ENCODE peak calls at places on chromosomes 1 and 21, in seven cellular contexts. C is stomach, F is transverse colon, W is body of pancreas, Y is breast epithelium, I is adrenal gland, M is testis. K is an unnamed sample. For H3K4me1, the result is how much of the 10 kb centered on the place peaks cover.

GRCh38 chr1:84370831-84371394 is 27.4 kb upstream of the DNASE2B start:
- DNase-seq in C (no peak), I (peak), Y (no peak), F (no peak), M (no peak), W (no peak), K (no peak)

GRCh38 chr1:23555225-23555801 is 4.0 kb downstream of the ID3 start:
- DNase-seq in W (peak), C (no peak), Y (no peak), M (no peak), I (no peak), F (peak), K (peak)

GRCh38 chr1:110480356-110481096 is 29.6 kb downstream of the PROK1 start:
- DNase-seq in I (no peak), Y (no peak), M (no peak), F (no peak), C (no peak), W (no peak), K (no peak)

GRCh38 chr1:97764991-97765390 is 155.8 kb downstream of the DPYD start:
- DNase-seq in I (no peak), M (no peak), F (no peak), C (no peak), Y (no peak), W (no peak), K (no peak)

GRCh38 chr1:161159087-161159914 is at the start of gene USP21:
- DNase-seq in M (peak), I (peak), C (peak), Y (peak), W (peak), F (peak), K (peak)

GRCh38 chr21:45032977-45033705 is 41.2 kb upstream of the ADARB1 start:
- DNase-seq in C (no peak), F (no peak), I (peak), W (no peak), M (peak), Y (no peak), K (no peak)

GRCh38 chr1:170789063-170789462 is 125.1 kb downstream of the PRRX1 start:
- DNase-seq in C (no peak), I (no peak), W (no peak), M (no peak), F (no peak), Y (no peak), K (no peak)

GRCh38 chr1:89739013-89739843 is 81.6 kb upstream of the LRRC8D start:
- DNase-seq in I (peak), F (no peak), W (no peak), M (no peak), Y (no peak), C (no peak), K (no peak)

GRCh38 chr1:201383647-201384405 is 6.3 kb upstream of the TNNT2 start:
- DNase-seq in F (no peak), Y (no peak), C (no peak), W (no peak), M (no peak), I (no peak), K (peak)

GRCh38 chr1:48405940-48406339 is 66.1 kb downstream of the SPATA6 start:
- DNase-seq in I (no peak), F (no peak), W (no peak), M (no peak), Y (no peak), C (no peak), K (no peak)

GRCh38 chr1:8170059-8170835 is 144.1 kb upstream of the ERRFI1 start:
- DNase-seq in F (no peak), C (no peak), M (no peak), I (no peak), Y (no peak), W (peak), K (no peak)

DNA sequence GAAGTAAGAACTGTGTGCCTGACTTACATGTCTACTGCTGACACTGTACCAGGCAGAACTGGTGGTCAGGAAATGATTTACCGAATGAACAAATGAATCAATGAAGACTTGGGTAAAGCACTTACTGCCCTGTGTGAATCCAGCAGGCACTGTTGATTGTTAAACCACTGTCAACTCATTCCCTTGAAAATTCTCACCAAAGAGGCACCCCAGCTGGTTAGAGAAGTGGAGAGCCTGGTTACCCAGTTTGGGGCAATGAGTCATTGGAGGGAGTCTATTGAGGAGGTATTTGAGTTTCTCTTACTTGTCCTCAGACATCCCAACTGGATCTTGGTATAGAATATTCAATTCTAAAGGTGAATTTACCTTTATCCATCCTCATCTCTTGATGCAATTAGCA is 34.2 kb downstream of the JUN start:
- DNase-seq in Y (no peak), F (no peak), W (no peak), M (no peak), I (no peak), C (no peak), K (no peak)
- H3K4me1 ChIP-seq in Y (under half), F (under half), W (under half), M (under half), I (under half), C (under half), K (under half)

DNA sequence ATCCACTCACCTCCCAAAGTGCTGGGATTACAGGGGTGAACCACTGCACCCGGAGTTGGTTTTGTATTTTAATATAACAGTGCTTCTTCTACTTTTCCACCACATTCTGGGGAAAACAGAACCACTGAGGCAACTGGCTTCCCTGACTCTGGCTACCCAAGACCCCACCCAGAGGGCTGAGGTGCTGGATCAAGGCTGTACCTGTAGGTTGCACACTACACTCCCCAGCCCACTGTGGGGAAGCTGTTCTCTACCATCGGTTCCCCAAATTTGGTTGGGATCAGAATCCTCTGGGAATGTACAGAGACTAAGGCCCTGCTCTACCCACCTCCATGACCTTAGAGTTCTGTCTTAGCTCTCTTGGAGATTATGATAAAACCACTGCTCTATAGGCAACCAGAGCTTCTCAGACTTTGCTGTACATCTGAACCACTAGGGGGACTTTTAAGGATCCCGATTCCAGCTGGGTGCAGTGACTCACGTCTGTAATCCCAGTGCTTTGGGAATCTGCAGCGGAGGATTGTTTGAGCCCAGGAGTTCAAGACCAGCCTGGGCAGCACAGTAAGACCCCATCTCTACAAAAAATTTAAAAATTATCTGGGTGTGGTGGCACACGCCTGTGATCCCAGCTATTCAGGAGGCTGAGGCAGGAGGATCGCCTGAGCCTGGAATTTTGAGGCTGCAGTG is 51.6 kb downstream of the GNG4 start:
- DNase-seq in I (no peak), Y (no peak), M (no peak), C (no peak), W (no peak), F (no peak), K (no peak)
- TF ChIP-seq CTCF in I (peak), Y (no peak), M (no peak), C (no peak), W (peak), F (peak), K (no peak)

DNA sequence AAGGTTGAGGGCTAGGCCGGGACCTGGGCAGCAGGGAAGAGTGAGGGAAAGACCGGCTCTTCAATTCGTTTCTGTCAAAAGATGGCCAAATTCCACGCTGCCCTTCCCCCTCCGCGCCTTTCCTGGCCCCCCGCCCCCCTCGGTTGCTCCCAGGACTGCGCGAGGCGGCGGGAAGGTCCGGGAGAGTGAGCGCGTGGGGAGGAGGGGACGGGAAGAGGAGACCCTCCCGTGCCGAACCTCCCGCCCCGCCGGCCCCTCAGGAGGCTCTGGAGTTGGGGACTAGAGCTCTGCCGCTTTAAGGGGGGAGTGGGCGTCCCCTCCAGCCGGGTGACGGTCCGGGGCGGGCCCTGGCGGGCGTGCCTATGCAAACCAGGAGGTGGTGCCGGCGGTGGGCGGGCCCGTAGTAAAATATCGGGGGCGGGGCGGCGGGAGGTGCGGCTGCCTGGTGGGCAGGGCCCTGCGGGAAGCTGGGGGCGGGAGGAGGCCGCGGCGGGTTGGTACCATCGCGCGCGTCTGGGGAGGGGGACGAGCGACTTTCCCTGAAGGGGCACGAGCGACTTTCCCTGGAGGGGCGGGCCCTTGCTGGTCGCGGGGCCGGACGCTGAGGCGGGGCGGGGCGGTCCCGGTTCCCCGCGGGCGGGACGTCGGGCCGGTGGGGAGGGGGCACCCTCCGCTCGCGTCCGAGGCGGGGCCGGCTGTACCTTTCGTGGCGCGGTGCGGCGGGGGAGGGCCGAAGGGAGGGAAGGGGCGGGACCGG is 58.2 kb downstream of the BCL9 start:
- DNase-seq in I (peak), Y (peak), W (peak), M (peak), F (peak), C (peak), K (peak)
- TF ChIP-seq POLR2A in I (peak), Y (peak), W (peak), M (peak), F (peak), C (no peak), K (peak)

GRCh38 chr1:166139735-166140134 is 27.1 kb downstream of the FAM78B start:
- DNase-seq in C (no peak), M (no peak), W (no peak), Y (no peak), F (no peak), I (no peak), K (no peak)

GRCh38 chr1:166141969-166142368 is 24.8 kb downstream of the FAM78B start:
- DNase-seq in M (no peak), W (no peak), Y (no peak), C (no peak), F (no peak), I (no peak), K (no peak)

GRCh38 chr1:166145496-166145895 is 21.3 kb downstream of the FAM78B start:
- DNase-seq in F (no peak), I (no peak), C (no peak), Y (no peak), W (no peak), M (no peak), K (no peak)
- H3K4me1 ChIP-seq in F (under half), I (under half), C (under half), Y (under half), W (under half), M (under half), K (under half)

GRCh38 chr1:227791425-227792090 is 23.9 kb upstream of the PRSS38 start:
- DNase-seq in F (no peak), C (no peak), Y (no peak), I (no peak), M (no peak), W (no peak), K (no peak)

GRCh38 chr1:227790868-227791267 is 24.6 kb upstream of the PRSS38 start:
- DNase-seq in W (no peak), C (no peak), M (no peak), F (no peak), I (no peak), Y (no peak), K (no peak)

GRCh38 chr1:227793079-227793947 is 22.2 kb upstream of the PRSS38 start:
- DNase-seq in Y (no peak), F (no peak), M (no peak), I (peak), W (no peak), C (no peak), K (no peak)

GRCh38 chr1:227793948-227794812 is 21.3 kb upstream of the PRSS38 start:
- DNase-seq in M (peak), W (no peak), I (no peak), F (no peak), Y (no peak), C (no peak), K (peak)

DNA sequence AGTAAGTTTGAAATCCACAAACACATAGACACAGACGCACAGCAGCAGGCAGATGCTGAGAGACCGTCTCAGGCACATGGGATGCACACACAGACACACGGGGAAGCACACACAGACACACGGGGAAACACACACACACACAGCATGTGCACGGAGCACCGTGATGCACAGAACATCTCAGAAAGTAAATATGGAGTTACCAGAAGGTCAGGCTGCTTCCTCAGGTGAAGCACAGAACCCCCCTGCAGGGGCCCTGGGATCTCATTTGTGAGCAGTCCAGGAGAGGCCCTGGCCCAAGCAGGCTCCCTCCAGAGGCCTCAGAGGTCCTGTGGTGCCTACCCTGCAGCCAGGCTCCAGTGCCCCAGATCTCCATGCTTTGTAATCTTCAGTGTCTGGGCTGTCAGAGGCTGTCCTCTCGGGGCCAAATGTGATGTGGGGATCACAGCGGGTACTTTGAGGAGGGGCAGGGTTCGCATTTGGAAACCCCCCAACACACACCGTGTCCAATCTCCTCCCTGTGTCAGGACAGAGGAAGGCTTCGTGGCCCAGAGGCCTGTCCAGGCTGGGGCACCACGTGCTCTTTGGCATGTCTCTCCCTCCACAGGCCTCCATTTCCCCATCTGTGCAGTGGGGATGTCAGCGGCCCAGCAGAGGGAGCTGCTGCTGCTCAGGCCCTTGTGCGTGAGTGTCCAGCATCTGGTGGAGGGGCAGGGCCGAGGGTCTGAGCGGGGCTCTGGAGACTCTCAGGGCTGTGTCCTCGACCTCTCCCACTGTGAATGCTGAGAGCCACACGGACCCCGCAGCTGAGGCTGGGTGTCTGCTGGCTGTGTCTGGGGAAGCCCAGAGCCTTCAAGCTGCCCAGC is 23.0 kb upstream of the PRSS38 start:
- DNase-seq in F (no peak), W (no peak), C (no peak), Y (no peak), M (no peak), I (no peak), K (no peak)
- TF ChIP-seq CTCF in F (no peak), W (no peak), C (no peak), Y (no peak), M (no peak), I (no peak), K (no peak)

GRCh38 chr21:29867796-29868195 is 72.0 kb downstream of the GRIK1 start:
- DNase-seq in F (no peak), C (no peak), W (no peak), I (no peak), Y (no peak), M (no peak), K (no peak)

GRCh38 chr21:29875873-29876272 is 63.9 kb downstream of the GRIK1 start:
- DNase-seq in Y (no peak), I (no peak), W (no peak), M (no peak), C (no peak), F (no peak), K (no peak)

GRCh38 chr21:29873908-29874307 is 65.9 kb downstream of the GRIK1 start:
- DNase-seq in F (no peak), C (no peak), W (no peak), M (peak), Y (no peak), I (no peak), K (no peak)

GRCh38 chr21:29870814-29871213 is 69.0 kb downstream of the GRIK1 start:
- DNase-seq in C (no peak), I (no peak), M (no peak), W (no peak), Y (no peak), F (no peak), K (no peak)
- TF ChIP-seq POLR2A in C (no peak), I (no peak), M (no peak), W (no peak), Y (no peak), F (no peak), K (no peak)

DNA sequence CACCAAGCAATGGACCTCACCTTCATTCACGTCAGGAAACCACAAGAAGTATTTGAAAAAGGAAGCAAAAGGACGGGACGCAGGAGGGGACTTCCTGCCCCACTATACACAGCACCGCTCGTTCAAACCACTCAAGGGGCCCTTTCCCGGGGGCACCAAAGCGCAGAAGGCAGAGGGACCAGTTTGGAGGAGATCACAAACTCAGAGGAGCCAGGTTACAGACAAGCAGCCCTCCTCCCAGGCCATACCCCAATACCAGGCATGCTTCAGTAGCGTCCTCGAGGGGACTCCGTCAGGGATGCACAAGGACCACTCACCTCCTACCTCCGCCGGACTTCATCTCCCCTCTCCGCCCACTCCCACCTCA is 685 bp downstream of the CRTC2 start:
- DNase-seq in I (no peak), W (no peak), M (peak), F (peak), Y (no peak), C (no peak), K (no peak)
- H3K4me1 ChIP-seq in I (under half), W (half or more), M (under half), F (under half), Y (under half), C (half or more), K (under half)

DNA sequence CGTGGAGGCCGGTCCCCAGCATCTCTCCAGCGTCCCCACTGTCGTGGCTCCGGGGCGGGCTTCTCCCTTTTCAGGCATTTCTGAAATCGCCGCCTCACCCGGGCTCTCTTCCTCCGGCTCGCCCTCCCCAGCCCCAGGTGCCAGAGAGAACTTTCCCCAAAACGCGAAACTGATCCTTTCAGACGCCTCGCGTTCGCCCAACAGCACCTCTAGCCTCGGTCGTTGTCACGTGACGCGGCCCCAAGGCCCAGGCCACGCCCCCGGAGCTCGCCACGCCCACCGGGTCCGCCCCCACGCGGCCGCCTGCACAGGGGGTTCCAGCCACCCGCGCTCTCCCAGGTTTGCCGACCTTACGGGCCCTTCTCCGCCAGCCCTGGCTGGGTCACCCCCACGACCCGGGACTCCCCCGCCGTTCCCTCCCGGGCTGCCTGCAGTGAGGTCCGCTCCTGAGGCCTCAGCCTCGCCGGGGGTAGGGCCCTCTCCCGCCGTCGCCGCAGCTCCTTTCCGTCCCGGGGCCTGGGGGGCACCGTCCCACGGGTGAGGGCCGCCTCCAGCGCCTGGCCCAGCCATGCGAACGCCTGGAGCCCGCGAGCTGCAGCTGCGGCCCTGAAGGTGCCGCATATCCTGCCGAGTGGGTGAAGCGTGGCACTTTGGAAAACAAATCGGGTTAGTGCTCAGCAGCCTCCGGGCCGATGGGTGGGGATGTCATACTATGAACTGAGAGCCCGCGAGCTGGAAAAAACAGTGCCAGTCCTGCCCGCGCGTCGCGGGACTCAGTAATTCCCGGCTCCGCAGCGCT is 21.0 kb downstream of the H3-3A start:
- DNase-seq in I (peak), M (peak), Y (peak), W (peak), F (peak), C (peak), K (peak)
- TF ChIP-seq CTCF in I (no peak), M (no peak), Y (no peak), W (no peak), F (no peak), C (no peak), K (peak)